ENCODE peak calls at places on chromosomes 2 and 18, in seven cellular contexts. A is GM13977; O is fibroblast of mammary gland; G is effector memory CD8-positive, alpha-beta T cell; R is skeletal muscle cell; S is amygdala; V is kidney epithelial cell. K is an unnamed sample.

GRCh38 chr2:172525601-172526000 is 30.3 kb upstream of the PDK1 start:
- DNase-seq in R (no peak), G (no peak), A (no peak), S (no peak), V (no peak), O (no peak), K (no peak)

GRCh38 chr2:98334439-98335078 is 11.7 kb upstream of the CNGA3 start:
- DNase-seq in A (no peak), V (peak), S (no peak), G (no peak), R (peak), O (peak), K (peak)

GRCh38 chr18:34741401-34741800 is 31.3 kb downstream of the DTNA start:
- DNase-seq in A (no peak), R (no peak), G (no peak), S (no peak), O (no peak), V (no peak), K (no peak)

GRCh38 chr18:36499938-36500337 is 202.4 kb downstream of the FHOD3 start:
- DNase-seq in G (no peak), S (no peak), A (peak), V (no peak), O (no peak), R (no peak), K (no peak)

GRCh38 chr2:20439193-20439475 is 7.7 kb upstream of the RHOB start:
- DNase-seq in R (no peak), G (no peak), V (no peak), A (no peak), S (no peak), O (peak), K (peak)

GRCh38 chr18:23114171-23114881 is 21.0 kb upstream of the CABLES1 start:
- DNase-seq in G (no peak), O (peak), A (no peak), S (no peak), V (no peak), R (no peak), K (no peak)

GRCh38 chr18:72895548-72895947 is 27.8 kb upstream of the NETO1 start:
- DNase-seq in S (no peak), V (peak), G (no peak), A (no peak), O (no peak), R (no peak), K (peak)

GRCh38 chr2:194526121-194526520 is 1130.9 kb upstream of the SLC39A10 start:
- DNase-seq in A (no peak), S (no peak), R (no peak), G (no peak), O (no peak), V (no peak), K (no peak)

GRCh38 chr18:5627756-5628511 is 84.1 kb upstream of the EPB41L3 start:
- DNase-seq in G (no peak), S (no peak), R (no peak), V (no peak), A (no peak), O (no peak), K (no peak)

GRCh38 chr2:156405586-156405985 is 30.6 kb upstream of the GPD2 start:
- DNase-seq in A (no peak), S (no peak), O (peak), R (no peak), G (no peak), V (no peak), K (peak)

K was measured in choroid plexus epithelial cell.